ENCODE peak calls at places on chromosomes 16 and 17, in nine cellular contexts. R is psoas muscle; A is A549; K is left lobe of liver; H is WTC11; V is activated CD4-positive, CD25-positive, alpha-beta regulatory T cell; B is amniotic epithelial cell; U is tibial artery; W is AG04449. Y is an unnamed sample.

GRCh38 chr17:81939881-81940385 is 2.8 kb upstream of the PYCR1 start:
- DNase-seq in R (peak; percentile 78), A (no peak), K (no peak), H (no peak), V (no peak), B (no peak), U (no peak), W (no peak), Y (no peak)

GRCh38 chr16:31329671-31330552 is 25.1 kb upstream of the ITGAX start:
- DNase-seq in R (no peak), A (no peak), K (no peak), H (peak; percentile 21), V (no peak), B (no peak), U (no peak), W (no peak), Y (no peak)

GRCh38 chr16:22787456-22788189 is 26.3 kb upstream of the HS3ST2 start:
- DNase-seq in R (no peak), A (no peak), K (no peak), H (no peak), V (no peak), B (no peak), U (no peak), W (peak; percentile 55), Y (peak; percentile 98)

GRCh38 chr17:68352041-68352440 is 60.7 kb downstream of the ARSG start:
- DNase-seq in R (no peak), A (no peak), K (no peak), H (no peak), V (no peak), B (peak; percentile 14), U (no peak), W (no peak), Y (no peak)

GRCh38 chr17:65730711-65731169 is 169.3 kb upstream of the AXIN2 start:
- DNase-seq in R (peak; percentile 17), A (no peak), K (no peak), H (no peak), V (no peak), B (peak; percentile 64), U (no peak), W (no peak), Y (no peak)

GRCh38 chr16:27284865-27285675 is 16.5 kb upstream of the NSMCE1 start:
- DNase-seq in R (no peak), A (no peak), K (peak; percentile 40), H (no peak), V (no peak), B (no peak), U (no peak), W (no peak), Y (no peak)

GRCh38 chr17:76912585-76912984 is 44.4 kb downstream of the MGAT5B start:
- DNase-seq in R (no peak), A (no peak), K (no peak), H (no peak), V (no peak), B (no peak), U (no peak), W (no peak), Y (no peak)

GRCh38 chr17:41184480-41184961 is at the start of gene KRTAP4-1:
- DNase-seq in R (no peak), A (no peak), K (no peak), H (no peak), V (no peak), B (no peak), U (no peak), W (no peak), Y (no peak)

GRCh38 chr17:61469949-61470348 is 17.7 kb downstream of the TBX4 start:
- DNase-seq in R (no peak), A (no peak), K (no peak), H (no peak), V (no peak), B (no peak), U (no peak), W (no peak), Y (no peak)

GRCh38 chr17:34367486-34368270 is 4.6 kb upstream of the CCL1 start:
- DNase-seq in R (no peak), A (no peak), K (no peak), H (no peak), V (no peak), B (no peak), U (no peak), W (no peak), Y (no peak)

GRCh38 chr17:78391843-78392242 is 13.4 kb downstream of the PGS1 start:
- DNase-seq in R (no peak), A (peak; percentile 42), K (no peak), H (no peak), V (no peak), B (peak; percentile 87), U (no peak), W (no peak), Y (no peak)

GRCh38 chr16:57970971-57971370 is at the start of gene CNGB1:
- DNase-seq in R (no peak), A (no peak), K (no peak), H (no peak), V (no peak), B (no peak), U (no peak), W (no peak), Y (no peak)

GRCh38 chr16:10405386-10405939 is 19.6 kb downstream of the ATF7IP2 start:
- DNase-seq in R (no peak), A (no peak), K (no peak), H (no peak), V (no peak), B (peak; percentile 94), U (no peak), W (no peak), Y (no peak)

GRCh38 chr17:31413871-31414589 is 22.6 kb downstream of the RAB11FIP4 start:
- DNase-seq in R (no peak), A (no peak), K (no peak), H (no peak), V (no peak), B (peak; percentile 94), U (no peak), W (peak; percentile 3), Y (peak; percentile 21)

GRCh38 chr17:29178750-29179231 is 1.4 kb downstream of the MYO18A start:
- DNase-seq in R (no peak), A (peak; percentile 29), K (no peak), H (no peak), V (no peak), B (no peak), U (no peak), W (no peak), Y (no peak)

GRCh38 chr17:80981062-80981902 is 10.4 kb upstream of the CHMP6 start:
- DNase-seq in R (no peak), A (no peak), K (no peak), H (peak; percentile 77), V (peak; percentile 30), B (no peak), U (no peak), W (no peak), Y (no peak)

GRCh38 chr16:9446471-9447194 is 355.2 kb downstream of the HAPSTR1 start:
- DNase-seq in R (no peak), A (no peak), K (no peak), H (no peak), V (no peak), B (no peak), U (no peak), W (no peak), Y (no peak)

GRCh38 chr17:3865166-3865565 is 19.1 kb upstream of the NCBP3 start:
- DNase-seq in R (peak; percentile 46), A (no peak), K (no peak), H (no peak), V (no peak), B (no peak), U (no peak), W (no peak), Y (no peak)